ENCODE peak calls at places on chromosomes 16 and 17, in seven cellular contexts. Q is lower leg skin; Y is NCI-H2107; I is HTR-8/SVneo; A is cardiac fibroblast; H is germinal center; F is NK-92 treated with Interleukin-12 subunit alpha and Interleukin-12 subunit beta, amount 100 ng/mL, for 24 hours. W is an unnamed sample.

GRCh38 chr17:4229627-4230026 is 34.2 kb downstream of the ANKFY1 start:
- DNase-seq in Q (peak; percentile 86), Y (no peak), I (no peak), A (peak; percentile 93), H (no peak), F (no peak), W (peak; percentile 54)

GRCh38 chr16:35557731-35558130 is 2098.3 kb downstream of the TP53TG3F start:
- DNase-seq in Q (no peak), Y (no peak), I (no peak), A (no peak), H (no peak), F (no peak), W (no peak)

GRCh38 chr17:83100220-83100852 is 20.9 kb downstream of the METRNL start:
- DNase-seq in Q (no peak), Y (no peak), I (no peak), A (no peak), H (no peak), F (no peak), W (no peak)

GRCh38 chr17:9987779-9988585 is 82.9 kb upstream of the RCVRN start:
- DNase-seq in Q (no peak), Y (no peak), I (peak; percentile 50), A (peak; percentile 14), H (peak; percentile 68), F (peak; percentile 7), W (peak; percentile 38)

GRCh38 chr16:17367034-17367433 is 103.7 kb downstream of the XYLT1 start:
- DNase-seq in Q (no peak), Y (no peak), I (no peak), A (no peak), H (peak; percentile 34), F (no peak), W (no peak)

GRCh38 chr16:88536971-88537751 is 33.0 kb upstream of the ZC3H18 start:
- DNase-seq in Q (no peak), Y (no peak), I (no peak), A (no peak), H (no peak), F (no peak), W (peak; percentile 32)

GRCh38 chr16:3089717-3090592 is 9.1 kb downstream of the ZSCAN10 start:
- DNase-seq in Q (no peak), Y (no peak), I (no peak), A (no peak), H (no peak), F (no peak), W (no peak)

GRCh38 chr17:12731839-12732238 is 57.5 kb upstream of the ARHGAP44 start:
- DNase-seq in Q (no peak), Y (no peak), I (no peak), A (no peak), H (no peak), F (no peak), W (no peak)

GRCh38 chr16:29848420-29849297 is 14.4 kb downstream of the CDIPT start:
- DNase-seq in Q (peak; percentile 95), Y (peak; percentile 67), I (peak; percentile 72), A (peak; percentile 71), H (peak; percentile 81), F (peak; percentile 57), W (peak; percentile 73)

GRCh38 chr16:86775401-86775985 is 197.1 kb downstream of the FOXL1 start:
- DNase-seq in Q (peak; percentile 76), Y (no peak), I (no peak), A (no peak), H (no peak), F (no peak), W (no peak)

GRCh38 chr17:35871415-35871814 is 2.7 kb upstream of the HEATR9 start:
- DNase-seq in Q (no peak), Y (no peak), I (no peak), A (no peak), H (no peak), F (no peak), W (no peak)

GRCh38 chr17:39062846-39063680 is 88.4 kb downstream of the PLXDC1 start:
- DNase-seq in Q (no peak), Y (no peak), I (no peak), A (peak; percentile 39), H (no peak), F (no peak), W (peak; percentile 34)

GRCh38 chr16:87288753-87289362 is 28.3 kb downstream of the C16orf95 start:
- DNase-seq in Q (no peak), Y (no peak), I (no peak), A (no peak), H (no peak), F (no peak), W (no peak)

GRCh38 chr16:50309156-50309526 is 42.8 kb downstream of the ADCY7 start:
- DNase-seq in Q (peak; percentile 76), Y (no peak), I (no peak), A (no peak), H (no peak), F (no peak), W (no peak)

GRCh38 chr16:1537138-1537577 is 3.7 kb downstream of the TMEM204 start:
- DNase-seq in Q (no peak), Y (no peak), I (no peak), A (no peak), H (no peak), F (no peak), W (no peak)